ENCODE peak calls at places on chromosome 1, in five cellular contexts. V is mucosa of descending colon, Q is body of pancreas, X is AG04449, C is spleen. P is an unnamed sample.

GRCh38 chr1:115118596-115118995 is 29.3 kb upstream of the TSPAN2 start:
- DNase-seq in C (no peak), X (no peak), V (no peak), Q (no peak), P (no peak)

GRCh38 chr1:106120789-106121188 is 935.7 kb upstream of the PRMT6 start:
- DNase-seq in C (no peak), X (no peak), V (no peak), Q (no peak), P (no peak)

GRCh38 chr1:231420299-231420958 is 1.7 kb downstream of the EGLN1 start:
- DNase-seq in V (no peak), X (no peak), Q (no peak), C (no peak), P (no peak)

GRCh38 chr1:206456577-206457375 is 13.5 kb upstream of the IKBKE start:
- DNase-seq in Q (no peak), V (no peak), X (no peak), C (no peak), P (no peak)

GRCh38 chr1:169526998-169527397 is 41.3 kb upstream of the SLC19A2 start:
- DNase-seq in C (no peak), V (no peak), X (no peak), Q (no peak), P (no peak)

GRCh38 chr1:13577846-13578245 is 5.8 kb upstream of the PDPN start:
- DNase-seq in C (no peak), V (no peak), X (no peak), Q (no peak), P (no peak)

GRCh38 chr1:7052701-7053100 is 267.4 kb downstream of the CAMTA1 start:
- DNase-seq in V (no peak), X (no peak), Q (no peak), C (no peak), P (no peak)

GRCh38 chr1:92965003-92965402 is 3.7 kb upstream of the DIPK1A start:
- DNase-seq in V (no peak), C (no peak), X (no peak), Q (no peak), P (no peak)

GRCh38 chr1:27405074-27405473 is 12.7 kb downstream of the GPR3 start:
- DNase-seq in Q (peak; percentile 27), X (no peak), C (no peak), V (no peak), P (peak; percentile 82)

GRCh38 chr1:150981805-150982712 is at the start of gene ANXA9:
- DNase-seq in X (no peak), V (peak; percentile 62), C (no peak), Q (peak; percentile 87), P (no peak)

GRCh38 chr1:205438213-205439158 is 16.6 kb upstream of the LEMD1 start:
- DNase-seq in X (no peak), Q (peak; percentile 84), C (peak; percentile 82), V (peak; percentile 84), P (peak; percentile 94)

GRCh38 chr1:213435715-213436114 is 384.7 kb downstream of the RPS6KC1 start:
- DNase-seq in C (no peak), X (no peak), V (no peak), Q (no peak), P (no peak)

GRCh38 chr1:178337091-178337726 is 159.6 kb downstream of the CLEC20A start:
- DNase-seq in C (no peak), X (no peak), Q (no peak), V (no peak), P (no peak)

GRCh38 chr1:200542162-200542561 is 78.4 kb downstream of the KIF14 start:
- DNase-seq in X (no peak), V (no peak), C (no peak), Q (no peak), P (no peak)

GRCh38 chr1:99535470-99536164 is 110.3 kb upstream of the PALMD start:
- DNase-seq in X (no peak), C (no peak), Q (no peak), V (no peak), P (no peak)

GRCh38 chr1:229380514-229381160 is 37.8 kb upstream of the CCSAP start:
- DNase-seq in C (no peak), V (no peak), X (no peak), Q (no peak), P (no peak)

GRCh38 chr1:203771901-203772301 is 6.9 kb downstream of the LAX1 start:
- DNase-seq in V (no peak), Q (no peak), X (no peak), C (no peak), P (no peak)

GRCh38 chr1:239287296-239287695 is 99.1 kb upstream of the CHRM3 start:
- DNase-seq in Q (no peak), X (no peak), C (no peak), V (no peak), P (no peak)

GRCh38 chr1:16187748-16188401 is 24.6 kb downstream of the ARHGEF19 start:
- DNase-seq in V (peak; percentile 77), C (peak; percentile 93), Q (peak; percentile 66), X (no peak), P (peak; percentile 87)

GRCh38 chr1:31010081-31010989 is 55.2 kb downstream of the PUM1 start:
- DNase-seq in C (no peak), Q (no peak), X (peak; percentile 47), V (no peak), P (no peak)

GRCh38 chr1:176122282-176122681 is 84.8 kb downstream of the COP1 start:
- DNase-seq in C (no peak), Q (no peak), V (no peak), X (no peak), P (no peak)

GRCh38 chr1:176118985-176119384 is 88.1 kb downstream of the COP1 start:
- DNase-seq in V (no peak), X (peak; percentile 63), Q (no peak), C (no peak), P (no peak)

GRCh38 chr1:176119549-176119948 is 87.5 kb downstream of the COP1 start:
- DNase-seq in Q (no peak), V (no peak), X (no peak), C (no peak), P (no peak)
- TF ChIP-seq CTCF in Q (no peak), V (no peak), X (no peak), C (no peak), P (peak; percentile 12)

DNA sequence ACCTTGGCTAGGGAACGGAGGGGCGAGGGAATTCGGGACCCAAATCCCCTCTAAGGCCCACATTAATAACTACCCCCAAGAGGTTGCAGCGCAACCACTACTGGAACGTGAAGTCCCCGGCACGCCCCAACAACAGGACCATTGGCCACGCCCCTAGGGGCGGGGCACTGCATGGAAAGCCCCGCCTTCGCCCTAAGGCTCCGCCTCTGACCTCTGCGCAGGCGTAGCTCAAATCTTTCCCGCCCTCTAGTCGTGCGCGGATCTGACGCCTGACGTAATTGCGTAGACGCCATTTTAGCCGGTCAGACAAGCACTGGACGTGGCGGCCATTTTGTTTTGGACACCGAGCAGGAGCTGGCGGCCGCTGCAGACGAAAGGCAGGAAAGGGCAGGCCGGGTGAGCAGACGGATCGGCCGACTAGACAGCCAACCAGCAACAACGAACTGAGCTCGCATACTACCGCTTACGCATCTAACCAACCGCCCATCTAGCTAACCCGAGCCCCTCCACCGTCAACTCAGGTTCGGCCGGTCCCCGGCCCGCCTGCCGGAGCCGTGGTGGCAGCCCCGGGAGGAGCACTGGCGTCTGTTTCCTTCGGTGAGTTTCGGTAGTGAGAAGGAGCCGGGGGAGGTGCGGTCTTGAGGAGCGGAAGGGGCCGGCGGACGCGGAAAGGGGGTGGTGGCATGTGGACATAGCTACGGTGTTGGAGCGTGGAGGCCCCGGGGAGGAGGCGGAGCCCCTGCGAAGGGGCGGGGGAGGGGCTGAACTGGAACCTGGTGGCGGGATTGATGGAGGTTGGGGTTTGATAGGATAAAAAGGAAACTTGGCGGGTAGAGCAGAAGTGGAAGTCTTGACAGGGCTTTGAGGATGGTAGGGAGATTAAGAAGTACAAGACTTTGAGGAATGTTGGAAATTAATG is at the start of gene CHTOP:
- DNase-seq in X (peak; percentile 90), Q (peak; percentile 99), C (peak; percentile 99), V (peak; percentile 98), P (peak; percentile 99)
- H3K4me3 ChIP-seq in X (peak within 1 kb of the TSS; percentile 97), Q (peak within 1 kb of the TSS; percentile 42), C (peak within 1 kb of the TSS; percentile 74), V (peak within 1 kb of the TSS; percentile 78), P (peak within 1 kb of the TSS; percentile 98)

GRCh38 chr1:8902765-8903164 is 24.3 kb upstream of the ENO1 start:
- DNase-seq in V (no peak), C (no peak), X (no peak), Q (no peak), P (no peak)
- TF ChIP-seq CTCF in V (no peak), C (no peak), X (peak; percentile 20), Q (no peak), P (no peak)

DNA sequence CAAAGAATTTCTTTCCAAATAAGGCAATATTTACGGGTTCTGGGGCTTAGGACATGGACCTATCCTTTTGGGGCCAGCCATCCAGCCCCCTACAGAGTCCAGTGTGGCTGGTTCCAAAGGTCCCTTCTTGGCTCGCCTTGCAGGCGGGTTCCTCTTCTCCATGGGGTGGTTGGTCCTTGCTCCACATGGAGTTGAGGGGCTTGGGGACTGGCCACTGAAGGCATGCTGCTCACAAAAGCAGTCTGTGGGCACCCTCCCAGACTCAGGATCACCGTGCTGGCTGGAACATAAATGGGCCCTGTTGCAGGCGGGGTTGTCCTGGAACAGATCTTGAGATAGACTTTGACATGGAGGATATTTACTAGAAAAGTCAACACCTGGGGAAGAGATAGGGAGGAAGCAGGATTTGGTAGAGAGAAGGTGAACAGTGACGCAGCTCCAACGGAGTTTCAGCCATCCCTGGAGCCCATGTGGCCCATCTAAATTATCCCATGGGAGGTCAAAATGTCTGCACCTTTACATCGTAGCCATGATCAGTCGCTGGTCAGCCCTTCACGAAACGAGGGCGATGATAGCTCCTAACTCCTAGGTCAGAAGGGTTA is 39.1 kb upstream of the LRP8 start:
- DNase-seq in X (no peak), V (no peak), Q (no peak), C (peak; percentile 38), P (peak; percentile 32)
- H3K4me3 ChIP-seq in X (no peak overlapping the region), V (no peak overlapping the region), Q (no peak overlapping the region), C (no peak overlapping the region), P (no peak overlapping the region)

GRCh38 chr1:246901874-246902273 is 29.9 kb downstream of the AHCTF1 start:
- DNase-seq in Q (no peak), V (no peak), X (no peak), C (no peak), P (no peak)

GRCh38 chr1:246906833-246907232 is 24.9 kb downstream of the AHCTF1 start:
- DNase-seq in V (no peak), X (no peak), Q (no peak), C (no peak), P (no peak)

DNA sequence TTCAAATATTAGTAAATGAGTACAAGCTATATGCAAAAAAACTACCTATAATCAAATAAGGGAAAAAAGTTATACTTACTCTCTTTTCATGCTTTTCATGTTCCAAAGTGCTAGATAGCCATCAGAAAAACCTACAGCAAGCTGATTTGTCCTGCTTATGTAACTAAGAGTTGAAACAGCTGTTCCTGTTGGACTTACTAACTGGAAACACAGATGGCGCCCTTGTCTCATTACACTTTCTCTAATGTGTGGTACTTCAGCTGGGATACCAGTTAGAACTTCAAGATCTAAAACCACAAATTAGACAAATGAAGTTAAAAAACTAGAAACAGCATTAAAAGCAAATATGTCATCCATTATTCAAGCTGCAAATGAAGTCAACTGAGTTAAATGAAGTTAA is 24.3 kb downstream of the AHCTF1 start:
- DNase-seq in X (no peak), Q (peak; percentile 57), C (no peak), V (no peak), P (no peak)
- TF ChIP-seq CTCF in X (peak; percentile 38), Q (peak; percentile 47), C (peak; percentile 56), V (peak; percentile 16), P (peak; percentile 28)

DNA sequence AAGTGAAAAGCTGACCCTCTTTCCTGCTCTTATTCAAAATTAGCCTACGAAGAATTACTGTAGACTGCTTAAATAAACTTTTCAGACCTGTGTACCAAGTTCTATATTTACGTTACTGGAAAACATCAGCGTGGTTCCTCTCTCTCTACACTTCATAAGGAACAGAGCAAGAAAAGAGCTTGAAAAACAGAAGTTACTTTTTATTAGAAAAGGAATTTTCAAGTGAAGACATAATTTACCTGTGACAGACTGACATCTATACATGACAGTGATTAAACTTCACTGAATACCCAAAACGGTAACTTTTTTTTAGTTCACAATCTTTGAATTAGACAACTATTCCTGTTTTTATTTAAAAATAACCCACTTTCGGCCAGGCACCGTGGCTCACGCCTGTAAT is 2.7 kb downstream of the ENAH start:
- DNase-seq in Q (no peak), C (no peak), V (no peak), X (no peak), P (no peak)
- H3K4me3 ChIP-seq in Q (no peak overlapping the region), C (peak overlapping the region; percentile 18), V (no peak overlapping the region), X (peak overlapping the region; percentile 42), P (no peak overlapping the region)

P was measured in kidney.